ENCODE peak calls at places on chromosomes 11 and 22, in five cellular contexts. N, K, W, P and G are unnamed samples.
A peak's percentile ranks its signal among the peaks of the same experiment; 100 is the strongest.

GRCh38 chr11:42253156-42253555 is 793.7 kb upstream of the LRRC4C start:
- DNase-seq in N (no peak), W (no peak), K (no peak), P (no peak), G (no peak)

GRCh38 chr11:34381775-34382174 is 24.0 kb upstream of the ABTB2 start:
- DNase-seq in W (no peak), K (no peak), P (no peak), N (no peak), G (no peak)

GRCh38 chr11:67119577-67120391 is 721 bp downstream of the KDM2A start:
- DNase-seq in K (peak; percentile 79), W (no peak), P (no peak), N (peak; percentile 67), G (peak; percentile 76)

GRCh38 chr11:79342686-79343085 is 98.1 kb downstream of the TENM4 start:
- DNase-seq in P (no peak), K (peak; percentile 36), N (no peak), W (no peak), G (no peak)

GRCh38 chr22:25853078-25853477 is 111.1 kb downstream of the MYO18B start:
- DNase-seq in P (no peak), W (peak; percentile 60), N (no peak), K (no peak), G (no peak)

GRCh38 chr22:26563022-26563421 is 26.9 kb downstream of the TPST2 start:
- DNase-seq in W (no peak), K (no peak), N (no peak), P (no peak), G (no peak)

GRCh38 chr22:17084554-17085276 is at the start of gene IL17RA:
- DNase-seq in W (peak; percentile 82), N (peak; percentile 96), K (peak; percentile 77), P (peak; percentile 90), G (peak; percentile 95)

GRCh38 chr11:121448431-121448941 is 3.6 kb upstream of the SORL1 start:
- DNase-seq in P (no peak), K (no peak), N (no peak), W (no peak), G (no peak)

GRCh38 chr22:30978304-30978962 is 9.4 kb downstream of the TUG1 start:
- DNase-seq in P (no peak), N (no peak), K (no peak), W (no peak), G (no peak)

GRCh38 chr11:116335078-116335477 is 437.7 kb downstream of the BUD13 start:
- DNase-seq in W (no peak), K (no peak), N (no peak), P (no peak), G (no peak)

GRCh38 chr11:110763249-110764011 is 51.2 kb upstream of the ARHGAP20 start:
- DNase-seq in N (no peak), W (no peak), P (no peak), K (no peak), G (peak; percentile 48)

GRCh38 chr11:13859986-13860385 is 102.5 kb upstream of the SPON1 start:
- DNase-seq in P (no peak), N (no peak), K (no peak), W (no peak), G (no peak)

GRCh38 chr11:122917311-122917710 is 34.8 kb downstream of the JHY start:
- DNase-seq in N (no peak), P (no peak), K (no peak), W (no peak), G (no peak)

GRCh38 chr22:38403806-38404205 is 51.2 kb downstream of the KCNJ4 start:
- DNase-seq in N (peak; percentile 48), W (no peak), K (no peak), P (no peak), G (no peak)

GRCh38 chr11:88979641-88980040 is 86.1 kb downstream of the GRM5 start:
- DNase-seq in K (no peak), N (no peak), W (no peak), P (no peak), G (no peak)

GRCh38 chr11:14713518-14714244 is 70.1 kb downstream of the PDE3B start:
- DNase-seq in P (no peak), W (no peak), N (no peak), K (no peak), G (no peak)

GRCh38 chr11:75706260-75706729 is 11.3 kb upstream of the MOGAT2 start:
- DNase-seq in W (peak; percentile 70), P (peak; percentile 35), K (peak; percentile 85), N (peak; percentile 83), G (peak; percentile 81)

GRCh38 chr11:83818349-83818748 is 532.2 kb upstream of the CCDC90B start:
- DNase-seq in P (no peak), N (no peak), W (no peak), K (no peak), G (no peak)

GRCh38 chr22:17149073-17149815 is 9.8 kb downstream of the HDHD5 start:
- DNase-seq in W (no peak), N (no peak), P (no peak), K (no peak), G (no peak)

GRCh38 chr22:36027960-36028645 is 521 bp downstream of the RBFOX2 start:
- DNase-seq in W (peak; percentile 57), N (no peak), K (peak; percentile 86), P (no peak), G (no peak)

GRCh38 chr11:5420993-5421392 is 918 bp upstream of the OR51Q1 start:
- DNase-seq in P (no peak), W (no peak), K (no peak), N (no peak), G (no peak)

GRCh38 chr22:24037851-24038765 is 27.0 kb downstream of the CABIN1 start:
- DNase-seq in K (no peak), N (no peak), W (peak; percentile 11), P (no peak), G (no peak)

GRCh38 chr11:133198326-133198725 is 334.0 kb downstream of the OPCML start:
- DNase-seq in W (no peak), P (no peak), K (no peak), N (no peak), G (no peak)

GRCh38 chr11:19697721-19698121 is 14.9 kb upstream of the NAV2 start:
- DNase-seq in W (no peak), K (no peak), N (no peak), P (no peak), G (peak; percentile 65)

GRCh38 chr11:69567951-69568808 is 72.8 kb upstream of the CCND1 start:
- DNase-seq in K (no peak), N (no peak), P (no peak), W (no peak), G (no peak)

DNA sequence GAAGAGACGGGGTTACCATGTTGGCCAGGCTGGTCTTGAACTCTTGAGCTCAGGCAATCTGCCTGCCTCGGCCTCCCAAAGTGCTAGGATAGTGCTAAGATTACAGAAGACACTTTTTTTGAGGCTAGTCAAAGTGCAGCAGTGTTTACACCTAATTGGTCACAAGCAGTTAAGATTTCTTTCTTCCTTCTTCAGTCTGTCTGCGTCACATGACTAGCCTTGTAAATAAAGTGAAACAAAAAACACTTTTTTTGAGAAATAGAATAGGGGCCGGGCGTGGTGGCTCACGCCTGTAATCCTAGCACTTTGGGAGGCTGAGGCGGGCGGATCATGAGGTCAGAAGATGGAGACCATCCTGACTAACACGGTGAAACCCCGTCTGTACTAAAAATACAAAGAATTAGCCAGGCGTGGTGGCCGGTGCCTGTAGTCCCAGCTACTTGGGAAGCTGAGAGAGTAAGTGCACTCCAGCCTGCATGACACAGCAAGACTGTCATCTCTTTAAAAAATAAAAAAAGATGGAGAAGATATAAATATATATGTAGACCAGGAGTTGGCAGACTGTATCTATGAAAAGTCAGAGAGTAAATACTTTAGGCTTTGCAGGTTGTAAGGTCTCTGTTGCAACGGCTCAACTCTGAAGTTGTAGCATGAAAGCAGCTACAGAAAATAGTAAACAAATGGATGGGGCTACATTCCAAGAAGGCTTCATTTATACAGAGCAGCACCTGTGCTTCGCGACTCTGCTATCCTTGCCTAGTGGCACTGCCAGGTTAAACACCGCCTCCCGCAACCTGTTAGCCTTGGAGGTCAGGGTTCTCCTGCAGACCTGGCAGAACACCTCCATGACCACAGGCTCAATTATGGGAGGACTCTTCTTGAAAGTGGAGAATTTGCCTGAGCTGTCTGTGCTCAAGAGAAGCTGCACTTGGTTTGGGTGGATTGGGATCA is 55.8 kb downstream of the PPP6R2 start:
- DNase-seq in N (no peak), K (no peak), W (no peak), P (no peak), G (no peak)
- H3K27ac ChIP-seq in N (peak overlapping the region; percentile 75), K (peak overlapping the region; percentile 16), W (peak overlapping the region; percentile 77), P (no peak overlapping the region), G (no peak overlapping the region)

GRCh38 chr11:36367806-36368680 is 72.0 kb downstream of the PRR5L start:
- DNase-seq in P (no peak), K (no peak), W (no peak), N (no peak), G (no peak)

GRCh38 chr11:36364551-36364950 is 68.5 kb downstream of the PRR5L start:
- DNase-seq in K (no peak), N (no peak), P (no peak), W (no peak), G (no peak)

GRCh38 chr11:36363361-36364272 is 67.5 kb downstream of the PRR5L start:
- DNase-seq in W (no peak), N (no peak), K (no peak), P (no peak), G (no peak)

GRCh38 chr11:36362902-36363301 is 66.8 kb downstream of the PRR5L start:
- DNase-seq in K (no peak), W (no peak), N (no peak), P (no peak), G (no peak)

GRCh38 chr11:36365937-36366336 is 69.8 kb downstream of the PRR5L start:
- DNase-seq in W (no peak), N (no peak), K (no peak), P (no peak), G (no peak)
- H3K27ac ChIP-seq in W (no peak overlapping the region), N (no peak overlapping the region), K (no peak overlapping the region), P (no peak overlapping the region), G (no peak overlapping the region)

DNA sequence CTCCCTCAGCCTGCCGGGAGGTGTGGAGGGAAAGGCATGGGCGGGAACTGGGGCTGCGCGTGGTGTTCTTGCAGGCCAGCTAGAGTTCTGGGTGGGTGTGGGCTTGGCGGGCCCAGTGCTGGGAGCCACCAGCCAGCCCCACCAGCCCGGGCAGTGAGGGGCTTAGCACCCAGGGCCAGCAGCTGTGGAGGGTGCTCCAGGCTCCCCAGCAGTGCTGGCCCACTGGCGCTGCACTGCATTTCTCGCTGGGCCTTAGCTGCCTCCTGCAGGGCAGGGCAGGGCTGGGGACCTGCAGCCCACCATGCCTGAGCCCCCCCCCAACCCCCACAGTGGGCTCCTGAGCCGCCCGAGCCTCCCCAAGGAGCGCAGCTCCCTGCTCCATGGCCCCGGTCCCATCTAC is 304.2 kb downstream of the KCNA4 start:
- DNase-seq in W (no peak), K (no peak), N (no peak), P (no peak), G (no peak)
- H3K27ac ChIP-seq in W (no peak overlapping the region), K (no peak overlapping the region), N (no peak overlapping the region), P (no peak overlapping the region), G (no peak overlapping the region)

GRCh38 chr11:304915-305833 is 2.4 kb upstream of the IFITM2 start:
- DNase-seq in W (no peak), K (peak; percentile 82), P (peak; percentile 43), N (peak; percentile 71), G (peak; percentile 83)

GRCh38 chr11:304061-304506 is 3.5 kb upstream of the IFITM2 start:
- DNase-seq in W (no peak), N (no peak), P (no peak), K (no peak), G (peak; percentile 62)

GRCh38 chr11:309558-309855 is 1.9 kb downstream of the IFITM2 start:
- DNase-seq in K (no peak), W (no peak), N (no peak), P (no peak), G (no peak)

GRCh38 chr11:305834-306211 is 1.8 kb upstream of the IFITM2 start:
- DNase-seq in N (no peak), K (no peak), W (no peak), P (no peak), G (no peak)

GRCh38 chr11:306645-307371 is 808 bp upstream of the IFITM2 start:
- DNase-seq in K (no peak), P (no peak), N (no peak), W (no peak), G (peak; percentile 15)
- H3K27ac ChIP-seq in K (no peak overlapping the region), P (peak overlapping the region; percentile 79), N (peak overlapping the region; percentile 89), W (no peak overlapping the region), G (peak overlapping the region; percentile 62)